ENCODE peak calls at places on chromosomes 16 and 17, in four cellular contexts. Q, G, I and C are unnamed samples. For H3K4me1 and H3K9me3, the result is how much of the 10 kb centered on the place peaks cover.

GRCh38 chr17:42362245-42362961 is 25.8 kb downstream of the STAT3 start:
- DNase-seq in Q (peak), G (no peak), I (no peak), C (no peak)

GRCh38 chr16:85715169-85716015 is 26.6 kb upstream of the GINS2 start:
- DNase-seq in Q (no peak), G (no peak), I (no peak), C (no peak)

GRCh38 chr17:75830168-75831031 is 13.8 kb downstream of the UNC13D start:
- DNase-seq in Q (no peak), G (no peak), I (no peak), C (peak)

GRCh38 chr17:76561332-76561731 is 21.5 kb downstream of the PRCD start:
- DNase-seq in Q (no peak), G (no peak), I (peak), C (no peak)

GRCh38 chr17:4808378-4808767 is 1.4 kb downstream of the PLD2 start:
- DNase-seq in Q (peak), G (peak), I (no peak), C (peak)

GRCh38 chr17:80761421-80761871 is 216.8 kb downstream of the RPTOR start:
- DNase-seq in Q (no peak), G (no peak), I (peak), C (no peak)

GRCh38 chr16:49092704-49093103 is 188.9 kb downstream of the CBLN1 start:
- DNase-seq in Q (no peak), G (no peak), I (no peak), C (no peak)

GRCh38 chr17:43940630-43941029 is 1.6 kb downstream of the PPY start:
- DNase-seq in Q (peak), G (no peak), I (no peak), C (no peak)

GRCh38 chr17:6350806-6351205 is 84.1 kb downstream of the AIPL1 start:
- DNase-seq in Q (no peak), G (no peak), I (no peak), C (no peak)

GRCh38 chr17:66702106-66702936 is 132.6 kb upstream of the CACNG5 start:
- DNase-seq in Q (no peak), G (no peak), I (no peak), C (no peak)

GRCh38 chr17:17088104-17088485 is 45.8 kb downstream of the MPRIP start:
- DNase-seq in Q (no peak), G (no peak), I (no peak), C (no peak)

GRCh38 chr17:79681101-79681621 is 49.6 kb upstream of the ENPP7 start:
- DNase-seq in Q (no peak), G (no peak), I (no peak), C (peak)

GRCh38 chr16:3170440-3171180 is 17.4 kb upstream of the OR1F1 start:
- DNase-seq in Q (no peak), G (no peak), I (no peak), C (no peak)

GRCh38 chr17:73550561-73550960 is 93.7 kb downstream of the SDK2 start:
- DNase-seq in Q (no peak), G (no peak), I (no peak), C (no peak)

GRCh38 chr17:41802961-41803682 is 8.6 kb downstream of the P3H4 start:
- DNase-seq in Q (no peak), G (no peak), I (no peak), C (no peak)

GRCh38 chr16:80639636-80640035 is 98.8 kb downstream of the DYNLRB2 start:
- DNase-seq in Q (no peak), G (no peak), I (no peak), C (no peak)

GRCh38 chr16:58020628-58021521 is 4.7 kb upstream of the MMP15 start:
- DNase-seq in Q (peak), G (peak), I (peak), C (peak)

GRCh38 chr17:72488542-72489272 is 367.9 kb downstream of the SOX9 start:
- DNase-seq in Q (no peak), G (peak), I (no peak), C (no peak)

GRCh38 chr17:43917348-43918025 is 10.2 kb upstream of the MPP2 start:
- DNase-seq in Q (no peak), G (peak), I (peak), C (no peak)

GRCh38 chr16:1164382-1164781 is 11.5 kb downstream of the CACNA1H start:
- DNase-seq in Q (no peak), G (no peak), I (no peak), C (no peak)
- H3K4me1 ChIP-seq in Q (under half), G (half or more), I (under half), C (under half)

DNA sequence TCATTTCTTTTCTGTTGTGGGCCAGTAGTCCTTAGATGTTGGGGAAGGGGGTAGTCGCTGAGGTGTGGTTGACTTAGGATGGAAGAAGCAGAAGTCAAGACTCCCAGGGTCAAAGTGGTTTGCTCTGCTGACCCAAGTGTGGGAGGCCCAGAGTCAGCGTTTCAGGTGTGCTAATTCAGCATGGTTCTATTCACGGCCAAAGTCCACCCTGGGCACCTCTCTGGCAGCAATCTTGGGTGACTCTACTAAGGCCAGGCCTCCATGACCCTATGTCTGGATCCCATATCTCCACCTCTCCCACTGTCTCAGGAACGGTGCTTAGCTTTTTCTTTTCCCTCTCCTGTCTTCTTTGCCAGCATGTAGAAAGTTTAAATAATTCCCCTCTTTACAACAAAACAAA is 32.9 kb downstream of the MAPT start:
- DNase-seq in Q (no peak), G (no peak), I (no peak), C (no peak)
- H3K9me3 ChIP-seq in Q (under half), G (under half), I (under half), C (under half)

GRCh38 chr16:82293671-82294070 is 123.6 kb upstream of the MPHOSPH6 start:
- DNase-seq in Q (no peak), G (no peak), I (no peak), C (no peak)

GRCh38 chr16:82282662-82283061 is 112.6 kb upstream of the MPHOSPH6 start:
- DNase-seq in Q (no peak), G (no peak), I (no peak), C (no peak)

GRCh38 chr16:82287948-82288347 is 117.9 kb upstream of the MPHOSPH6 start:
- DNase-seq in Q (no peak), G (no peak), I (no peak), C (no peak)
- H3K4me1 ChIP-seq in Q (under half), G (under half), I (under half), C (under half)

GRCh38 chr16:68577352-68577853 is 38.3 kb downstream of the ZFP90 start:
- DNase-seq in Q (no peak), G (no peak), I (no peak), C (no peak)

GRCh38 chr16:68574479-68574878 is 35.4 kb downstream of the ZFP90 start:
- DNase-seq in Q (no peak), G (no peak), I (no peak), C (no peak)

GRCh38 chr16:68575082-68575481 is 36.0 kb downstream of the ZFP90 start:
- DNase-seq in Q (no peak), G (no peak), I (no peak), C (no peak)
- H3K9me3 ChIP-seq in Q (under half), G (half or more), I (under half), C (under half)

GRCh38 chr17:1003633-1003971 is 6.7 kb downstream of the TIMM22 start:
- DNase-seq in Q (no peak), G (no peak), I (no peak), C (no peak)
- H3K4me1 ChIP-seq in Q (half or more), G (half or more), I (under half), C (under half)

GRCh38 chr16:63890723-63891122 is 1231.1 kb downstream of the CDH11 start:
- DNase-seq in Q (no peak), G (no peak), I (no peak), C (no peak)
- H3K9me3 ChIP-seq in Q (under half), G (under half), I (under half), C (under half)

GRCh38 chr16:87704754-87705353 is 60.9 kb downstream of the KLHDC4 start:
- DNase-seq in Q (no peak), G (no peak), I (no peak), C (no peak)
- H3K4me1 ChIP-seq in Q (under half), G (under half), I (under half), C (under half)